ENCODE peak calls at places on chromosomes 12 and 14, in seven cellular contexts. W, K, B, F, S, J and P are unnamed samples.

GRCh38 chr12:107335802-107336570 is 242.6 kb upstream of the CRY1 start:
- DNase-seq in W (no peak), K (no peak), B (no peak), F (no peak), S (no peak), J (no peak), P (no peak)

GRCh38 chr14:61298834-61299233 is 17.7 kb upstream of the TMEM30B start:
- DNase-seq in W (no peak), K (no peak), B (no peak), F (no peak), S (no peak), J (no peak), P (no peak)

GRCh38 chr14:72680853-72681640 is 212.9 kb downstream of the DPF3 start:
- DNase-seq in W (no peak), K (no peak), B (no peak), F (no peak), S (no peak), J (no peak), P (no peak)

GRCh38 chr12:28222081-28222700 is 31.9 kb downstream of the CCDC91 start:
- DNase-seq in W (no peak), K (no peak), B (peak; percentile 48), F (no peak), S (no peak), J (peak; percentile 59), P (peak; percentile 38)

GRCh38 chr12:79692249-79692619 is 1.5 kb upstream of the PAWR start:
- DNase-seq in W (no peak), K (no peak), B (no peak), F (no peak), S (no peak), J (no peak), P (no peak)

GRCh38 chr14:37142835-37143499 is 29.4 kb downstream of the SLC25A21 start:
- DNase-seq in W (no peak), K (peak; percentile 44), B (no peak), F (no peak), S (no peak), J (no peak), P (no peak)

GRCh38 chr12:6943387-6943718 is 263 bp upstream of the RNU7-1 start:
- DNase-seq in W (peak; percentile 90), K (peak; percentile 90), B (no peak), F (peak; percentile 72), S (peak; percentile 79), J (peak; percentile 90), P (peak; percentile 91)

GRCh38 chr12:130335517-130336392 is 1.9 kb upstream of the PIWIL1 start:
- DNase-seq in W (no peak), K (peak; percentile 29), B (peak; percentile 49), F (no peak), S (peak; percentile 10), J (peak; percentile 22), P (peak; percentile 64)

GRCh38 chr12:80470403-80470802 is 26.4 kb downstream of the PTPRQ start:
- DNase-seq in W (no peak), K (no peak), B (no peak), F (no peak), S (no peak), J (no peak), P (no peak)

GRCh38 chr14:68733086-68733621 is 59.7 kb downstream of the ZFP36L1 start:
- DNase-seq in W (no peak), K (no peak), B (no peak), F (no peak), S (no peak), J (peak; percentile 28), P (no peak)

GRCh38 chr12:122473543-122474323 is 27.0 kb downstream of the ZCCHC8 start:
- DNase-seq in W (peak; percentile 25), K (peak; percentile 64), B (no peak), F (no peak), S (no peak), J (no peak), P (no peak)

GRCh38 chr12:94941440-94941862 is 62.0 kb downstream of the NDUFA12 start:
- DNase-seq in W (no peak), K (peak; percentile 80), B (peak; percentile 15), F (no peak), S (peak; percentile 60), J (peak; percentile 88), P (no peak)

GRCh38 chr12:57118711-57119271 is 7.6 kb upstream of the STAT6 start:
- DNase-seq in W (no peak), K (peak; percentile 72), B (no peak), F (no peak), S (no peak), J (no peak), P (no peak)

GRCh38 chr14:40362856-40363255 is 930.6 kb upstream of the FBXO33 start:
- DNase-seq in W (no peak), K (no peak), B (no peak), F (no peak), S (no peak), J (no peak), P (no peak)

GRCh38 chr14:74207943-74208342 is 31.3 kb upstream of the VSX2 start:
- DNase-seq in W (no peak), K (peak; percentile 8), B (no peak), F (no peak), S (no peak), J (no peak), P (no peak)

GRCh38 chr12:2054091-2055018 is 1.6 kb downstream of the CACNA1C start:
- DNase-seq in W (no peak), K (peak; percentile 33), B (no peak), F (no peak), S (no peak), J (no peak), P (no peak)

GRCh38 chr14:31559939-31560338 is 1.3 kb upstream of the NUBPL start:
- DNase-seq in W (no peak), K (no peak), B (no peak), F (no peak), S (no peak), J (no peak), P (no peak)

GRCh38 chr12:47818701-47819543 is 781 bp downstream of the HDAC7 start:
- DNase-seq in W (no peak), K (peak; percentile 68), B (no peak), F (no peak), S (no peak), J (peak; percentile 57), P (no peak)

GRCh38 chr12:104182144-104182543 is 33.4 kb upstream of the TXNRD1 start:
- DNase-seq in W (no peak), K (peak; percentile 84), B (no peak), F (no peak), S (peak; percentile 81), J (no peak), P (no peak)

GRCh38 chr12:28708918-28709371 is 440.1 kb upstream of the FAR2 start:
- DNase-seq in W (no peak), K (peak; percentile 58), B (no peak), F (no peak), S (peak; percentile 66), J (no peak), P (no peak)

GRCh38 chr14:73785834-73786631 is 65.6 kb upstream of the PTGR2 start:
- DNase-seq in W (no peak), K (peak; percentile 93), B (peak; percentile 48), F (no peak), S (no peak), J (peak; percentile 86), P (peak; percentile 59)

GRCh38 chr12:105226219-105226618 is 9.8 kb downstream of the APPL2 start:
- DNase-seq in W (peak; percentile 24), K (peak; percentile 97), B (no peak), F (no peak), S (no peak), J (peak; percentile 46), P (peak; percentile 19)

GRCh38 chr12:31702047-31702446 is 26.8 kb downstream of the AMN1 start:
- DNase-seq in W (no peak), K (peak; percentile 17), B (no peak), F (no peak), S (no peak), J (no peak), P (no peak)

GRCh38 chr12:118136559-118137003 is 657 bp downstream of the PEBP1 start:
- DNase-seq in W (peak; percentile 35), K (peak; percentile 49), B (no peak), F (no peak), S (no peak), J (peak; percentile 24), P (peak; percentile 10)

GRCh38 chr14:24813819-24814259 is 179.8 kb upstream of the GZMB start:
- DNase-seq in W (no peak), K (no peak), B (no peak), F (no peak), S (no peak), J (no peak), P (no peak)

GRCh38 chr12:115922952-115923564 is 354.4 kb downstream of the MED13L start:
- DNase-seq in W (no peak), K (peak; percentile 11), B (no peak), F (no peak), S (no peak), J (peak; percentile 42), P (no peak)

GRCh38 chr14:90521121-90521929 is 124.5 kb downstream of the CALM1 start:
- DNase-seq in W (no peak), K (no peak), B (no peak), F (no peak), S (no peak), J (no peak), P (no peak)

GRCh38 chr12:76670776-76671175 is 93.1 kb upstream of the ZDHHC17 start:
- DNase-seq in W (no peak), K (peak; percentile 71), B (no peak), F (no peak), S (peak; percentile 22), J (no peak), P (no peak)

GRCh38 chr12:96308881-96309280 is 91.4 kb downstream of the CDK17 start:
- DNase-seq in W (no peak), K (no peak), B (no peak), F (no peak), S (no peak), J (no peak), P (no peak)

GRCh38 chr14:20772650-20773049 is 4.4 kb downstream of the EDDM3B start:
- DNase-seq in W (no peak), K (no peak), B (no peak), F (no peak), S (no peak), J (no peak), P (no peak)

GRCh38 chr14:91155626-91156089 is 41.8 kb downstream of the DGLUCY start:
- DNase-seq in W (no peak), K (no peak), B (no peak), F (no peak), S (no peak), J (no peak), P (no peak)

GRCh38 chr12:124660846-124661245 is 93.4 kb upstream of the NCOR2 start:
- DNase-seq in W (no peak), K (no peak), B (no peak), F (no peak), S (no peak), J (no peak), P (no peak)

GRCh38 chr12:7150356-7150755 is 20.2 kb downstream of the CLSTN3 start:
- DNase-seq in W (no peak), K (no peak), B (no peak), F (no peak), S (no peak), J (no peak), P (no peak)